ENCODE peak calls at places on chromosomes 12 and 14, in ten cellular contexts. C is T-helper 17 cell; Y is CD4-positive, CD25-positive, alpha-beta regulatory T cell; Q is foreskin keratinocyte; I is A549; P is stimulated activated memory B cell treated with anti-CD40 and anti-IgM and Interleukin-4, amounts not matched to agents 10 μg/mL and 1 μg/mL and 100 μg/mL, for 72 hours; O is naive thymus-derived CD8-positive, alpha-beta T cell; T is heart right ventricle; K is effector memory CD8-positive, alpha-beta T cell; A is stimulated activated naive CD8-positive, alpha-beta T cell treated with anti-CD3 and anti-CD28 coated beads, Interleukin-15, Interleukin-2, amounts not matched to agents 100 U/mL and 50 U/mL, for 24 hours. E is an unnamed sample.
A peak's percentile ranks its signal among the peaks of the same experiment; 100 is the strongest.

GRCh38 chr12:95396849-95397498 is 77.0 kb upstream of the METAP2 start:
- ATAC-seq in P (no peak), T (no peak), K (no peak), C (no peak), I (no peak), Y (no peak), A (no peak), Q (peak; percentile 79), O (no peak), E (no peak)

GRCh38 chr12:21939435-21939834 is 1.8 kb downstream of the ABCC9 start:
- ATAC-seq in O (no peak), I (no peak), K (no peak), Y (no peak), T (peak; percentile 30), C (no peak), Q (no peak), P (no peak), A (no peak), E (no peak)

GRCh38 chr14:102184678-102185040 is 45.0 kb downstream of the WDR20 start:
- ATAC-seq in Q (no peak), O (no peak), A (no peak), I (no peak), P (no peak), K (no peak), Y (no peak), C (no peak), T (no peak), E (no peak)

GRCh38 chr14:24329736-24330135 is 5.1 kb downstream of the ADCY4 start:
- ATAC-seq in I (no peak), T (no peak), C (peak; percentile 51), O (no peak), Q (no peak), A (peak; percentile 60), K (peak; percentile 80), Y (no peak), P (no peak), E (no peak)

GRCh38 chr12:94141004-94141764 is 7.2 kb upstream of the PLXNC1 start:
- ATAC-seq in P (no peak), Y (no peak), I (no peak), O (no peak), Q (no peak), A (peak; percentile 3), K (no peak), C (no peak), T (no peak), E (no peak)

GRCh38 chr12:50686976-50687375 is 76.9 kb upstream of the ATF1 start:
- ATAC-seq in I (no peak), A (no peak), O (no peak), K (no peak), C (no peak), Q (no peak), P (no peak), Y (no peak), T (no peak), E (no peak)

GRCh38 chr14:75725481-75725880 is 64.4 kb downstream of the TTLL5 start:
- ATAC-seq in P (no peak), T (peak; percentile 78), C (no peak), I (no peak), A (no peak), K (no peak), Y (no peak), O (no peak), Q (no peak), E (no peak)

GRCh38 chr14:55568618-55569017 is 11.4 kb upstream of the KTN1 start:
- ATAC-seq in C (no peak), O (no peak), I (no peak), Q (no peak), P (no peak), T (no peak), A (no peak), Y (no peak), K (no peak), E (no peak)

GRCh38 chr12:105083551-105084105 is 630 bp downstream of the ALDH1L2 start:
- ATAC-seq in K (no peak), I (peak; percentile 74), O (peak; percentile 43), C (no peak), Y (no peak), Q (peak; percentile 60), P (peak; percentile 34), T (peak; percentile 78), A (peak; percentile 7), E (peak; percentile 76)

GRCh38 chr14:50342211-50343080 is 30.3 kb downstream of the DMAC2L start:
- ATAC-seq in I (peak; percentile 76), K (peak; percentile 84), C (peak; percentile 41), P (no peak), A (no peak), Q (peak; percentile 18), T (peak; percentile 90), Y (peak; percentile 52), O (peak; percentile 91), E (peak; percentile 70)

GRCh38 chr12:57236224-57236924 is 6.9 kb downstream of the SHMT2 start:
- ATAC-seq in Q (peak; percentile 8), A (no peak), T (no peak), K (no peak), P (no peak), C (no peak), Y (no peak), O (no peak), I (no peak), E (no peak)

GRCh38 chr12:101671839-101672238 is 25.6 kb upstream of the CHPT1 start:
- ATAC-seq in T (no peak), O (no peak), I (peak; percentile 17), Y (no peak), C (no peak), A (no peak), P (peak; percentile 20), Q (no peak), K (peak; percentile 2), E (no peak)

GRCh38 chr12:101789171-101789570 is 41.6 kb downstream of the GNPTAB start:
- ATAC-seq in O (no peak), T (no peak), A (no peak), Q (no peak), K (no peak), I (no peak), Y (no peak), C (no peak), P (no peak), E (no peak)